ENCODE peak calls at places on chromosomes 7 and 10, in four cellular contexts. J is A549, X is lung, O is right atrium auricular region. I is an unnamed sample.

GRCh38 chr7:95367606-95368005 is 28.6 kb downstream of the PON3 start:
- DNase-seq in X (peak), J (no peak), O (no peak), I (peak)

GRCh38 chr7:8389898-8390642 is 43.3 kb upstream of the NXPH1 start:
- DNase-seq in X (no peak), J (peak), O (no peak), I (no peak)

GRCh38 chr10:89946106-89946505 is 244.7 kb downstream of the KIF20B start:
- DNase-seq in O (no peak), J (no peak), X (no peak), I (no peak)

GRCh38 chr7:80428161-80429054 is 83.5 kb downstream of the GNAT3 start:
- DNase-seq in O (no peak), J (peak), X (no peak), I (no peak)

GRCh38 chr10:126129026-126129425 is 232.7 kb downstream of the FANK1 start:
- DNase-seq in J (no peak), X (no peak), O (no peak), I (no peak)

GRCh38 chr10:80443531-80443974 is 10.6 kb upstream of the TSPAN14 start:
- DNase-seq in O (no peak), X (no peak), J (no peak), I (no peak)

GRCh38 chr7:157495177-157495553 is 158.4 kb downstream of the DNAJB6 start:
- DNase-seq in X (no peak), O (peak), J (no peak), I (no peak)

GRCh38 chr7:73741600-73741999 is 3.0 kb upstream of the ABHD11 start:
- DNase-seq in J (no peak), O (no peak), X (no peak), I (no peak)

GRCh38 chr7:79489371-79489770 is 35.9 kb upstream of the MAGI2 start:
- DNase-seq in O (no peak), J (no peak), X (no peak), I (no peak)

GRCh38 chr10:8052344-8052969 is 2.0 kb upstream of the GATA3 start:
- DNase-seq in X (no peak), J (no peak), O (no peak), I (no peak)

GRCh38 chr10:8054498-8055407 is at the start of gene GATA3:
- DNase-seq in J (peak), O (peak), X (no peak), I (peak)

GRCh38 chr10:8054243-8054497 is 318 bp upstream of the GATA3 start:
- DNase-seq in J (peak), O (no peak), X (no peak), I (no peak)

GRCh38 chr10:8052970-8053445 is 1.5 kb upstream of the GATA3 start:
- DNase-seq in J (no peak), O (no peak), X (no peak), I (no peak)

DNA sequence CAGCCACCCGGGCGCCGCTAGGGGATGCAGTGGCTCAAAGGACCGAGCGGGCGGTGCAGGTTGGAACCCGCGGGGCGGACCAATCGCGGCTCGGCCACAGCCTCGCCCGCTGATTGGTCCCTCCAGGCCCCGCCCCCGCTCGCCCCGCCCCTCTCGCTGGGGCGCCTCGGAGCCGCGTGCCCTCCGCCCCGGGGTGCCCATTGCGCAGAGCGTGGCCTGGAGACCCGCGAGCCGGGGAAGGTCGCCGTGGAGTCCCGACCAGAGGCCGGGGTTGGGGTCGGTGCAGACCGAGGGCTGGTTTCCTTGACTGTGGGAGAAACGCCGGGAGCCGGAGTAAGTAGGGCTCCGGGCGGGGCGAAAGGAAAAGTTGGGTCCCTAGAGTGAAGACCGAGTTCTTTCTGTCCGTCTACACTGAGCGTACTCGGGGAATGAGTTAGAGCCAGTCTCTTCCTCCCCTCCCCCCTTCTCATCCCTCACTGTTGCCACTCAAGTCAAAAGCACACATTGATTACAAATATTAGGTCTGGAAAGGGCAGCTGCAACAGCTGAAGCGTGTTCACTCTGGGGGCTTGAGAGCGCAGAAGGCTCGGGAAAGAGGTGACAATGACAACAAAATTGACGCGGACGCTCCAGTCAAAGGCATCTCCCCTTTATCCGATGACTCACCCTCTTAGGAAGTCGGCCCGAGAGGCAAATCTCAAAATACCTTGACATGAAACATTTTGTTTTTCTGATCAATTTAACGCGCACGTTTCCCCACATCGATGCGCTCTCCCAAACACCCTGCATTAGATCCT is 844 bp upstream of the GATA3 start:
- DNase-seq in O (peak), J (peak), X (peak), I (peak)
- H3K27ac ChIP-seq in O (peak), J (peak), X (no peak), I (peak)

GRCh38 chr7:1533569-1534329 is 3.2 kb downstream of the MAFK start:
- DNase-seq in O (peak), X (no peak), J (peak), I (peak)

GRCh38 chr7:1531979-1532455 is 1.5 kb downstream of the MAFK start:
- DNase-seq in O (no peak), J (no peak), X (no peak), I (no peak)

GRCh38 chr7:1532456-1533254 is 2.2 kb downstream of the MAFK start:
- DNase-seq in J (peak), X (peak), O (peak), I (peak)

GRCh38 chr7:1534330-1535099 is 4.0 kb downstream of the MAFK start:
- DNase-seq in X (no peak), J (no peak), O (peak), I (no peak)

GRCh38 chr7:1533255-1533568 is 2.7 kb downstream of the MAFK start:
- DNase-seq in J (no peak), X (no peak), O (no peak), I (no peak)
- H3K27ac ChIP-seq in J (peak), X (peak), O (peak), I (peak)

DNA sequence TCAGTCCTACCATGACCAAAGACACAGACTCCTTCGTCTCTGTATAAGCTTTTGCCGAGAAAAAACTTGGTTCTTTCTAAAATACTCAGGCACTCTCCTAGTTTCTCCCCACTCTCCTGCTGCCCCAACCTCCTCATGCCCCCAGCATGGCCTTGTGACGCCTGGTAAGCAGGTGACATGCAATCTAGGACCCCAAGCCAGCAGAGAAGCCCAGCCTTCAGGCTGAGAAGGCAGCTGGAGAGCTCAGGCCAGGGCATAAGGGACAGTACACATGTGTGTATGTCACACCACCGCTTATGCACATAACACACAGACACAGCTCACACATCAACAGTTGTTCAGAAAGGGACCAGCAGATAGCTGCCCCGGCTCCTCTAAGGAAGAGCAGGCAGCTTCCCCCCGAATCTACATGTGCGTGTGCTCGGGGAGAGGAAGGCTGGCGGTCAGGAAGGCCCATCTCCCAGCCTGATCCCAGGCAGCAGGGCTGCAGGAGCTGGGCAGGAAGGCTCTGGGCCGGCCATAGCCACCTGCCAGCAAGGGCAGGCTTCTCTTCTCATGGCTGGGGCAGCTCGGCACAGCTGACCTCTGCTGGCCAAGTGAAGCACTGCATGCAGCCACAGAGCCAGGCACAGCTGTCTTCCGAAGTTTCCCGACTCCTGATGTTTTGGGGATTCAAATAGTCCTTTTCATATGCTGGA is 8.5 kb downstream of the DDX56 start:
- DNase-seq in X (peak), O (peak), J (peak), I (no peak)
- H3K27ac ChIP-seq in X (no peak), O (no peak), J (no peak), I (no peak)

DNA sequence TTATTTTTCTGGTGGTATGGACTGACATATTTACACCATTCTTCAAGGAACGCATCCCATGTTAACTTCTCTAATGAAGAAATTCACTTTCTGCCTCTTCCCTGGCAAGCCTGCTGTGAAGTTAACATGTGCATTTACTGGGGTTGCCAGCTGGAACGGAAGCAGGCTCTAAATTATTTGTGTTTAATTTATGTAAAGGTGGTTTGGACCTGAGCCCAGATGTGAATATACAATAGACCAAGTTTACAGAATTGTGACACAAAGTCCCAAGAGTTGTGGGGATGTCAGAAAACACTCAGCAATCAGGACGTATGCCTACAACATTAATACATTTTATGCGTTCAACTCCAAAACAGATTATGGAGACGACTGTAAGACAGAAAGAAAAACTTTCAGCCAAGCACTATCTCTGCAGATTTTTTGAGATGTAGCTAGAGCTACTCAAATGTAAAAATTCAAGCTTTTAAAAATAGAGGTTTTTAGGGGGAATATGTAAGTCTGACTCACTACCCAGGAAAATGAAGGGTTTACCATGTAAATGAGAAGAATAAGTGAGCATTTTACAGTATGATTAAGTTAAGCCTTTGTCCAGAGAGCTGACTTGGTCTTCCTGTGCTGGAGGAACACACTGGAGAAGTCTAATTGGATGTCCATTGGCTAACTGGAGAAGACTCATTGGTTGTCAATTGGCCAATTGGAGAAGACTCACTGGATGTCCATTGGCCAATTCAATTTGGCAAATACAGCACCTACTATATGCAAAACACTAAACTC is 19.5 kb downstream of the NRP1 start:
- DNase-seq in X (no peak), J (no peak), O (no peak), I (no peak)
- H3K27ac ChIP-seq in X (peak), J (peak), O (no peak), I (peak)

GRCh38 chr7:88226886-88227516 is 7.2 kb upstream of the SRI start:
- DNase-seq in X (peak), J (peak), O (no peak), I (peak)
- H3K27ac ChIP-seq in X (no peak), J (peak), O (no peak), I (peak)

DNA sequence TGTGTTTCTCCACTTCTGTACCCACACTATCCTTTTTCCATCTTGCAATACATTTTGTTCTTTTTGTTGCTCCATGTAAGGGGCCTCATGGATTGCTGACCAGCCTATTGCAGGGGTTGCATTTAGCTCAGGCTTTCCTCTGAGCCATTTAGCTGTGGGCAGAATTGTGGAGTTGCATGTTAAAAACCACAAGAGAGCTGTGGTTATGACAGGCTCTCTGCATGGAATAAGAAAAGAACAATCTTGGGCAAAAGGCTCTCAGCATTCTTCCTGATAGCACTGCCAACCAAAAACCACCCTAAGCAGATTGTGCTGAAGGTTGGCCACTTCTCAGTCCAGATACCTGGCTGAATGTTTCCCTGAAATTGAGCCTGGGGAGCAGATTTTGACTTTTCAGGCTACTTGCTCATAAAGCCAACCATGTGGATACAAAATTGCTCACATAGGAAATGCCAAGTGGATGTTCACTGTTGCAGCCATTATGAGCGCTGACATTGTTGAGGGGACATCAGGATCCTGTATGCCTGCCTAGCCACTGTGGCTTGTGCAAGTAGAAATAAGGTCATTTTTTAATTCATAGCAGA is 695.3 kb downstream of the LRMDA start:
- DNase-seq in J (no peak), O (no peak), X (no peak), I (no peak)
- H3K27ac ChIP-seq in J (no peak), O (no peak), X (no peak), I (no peak)

DNA sequence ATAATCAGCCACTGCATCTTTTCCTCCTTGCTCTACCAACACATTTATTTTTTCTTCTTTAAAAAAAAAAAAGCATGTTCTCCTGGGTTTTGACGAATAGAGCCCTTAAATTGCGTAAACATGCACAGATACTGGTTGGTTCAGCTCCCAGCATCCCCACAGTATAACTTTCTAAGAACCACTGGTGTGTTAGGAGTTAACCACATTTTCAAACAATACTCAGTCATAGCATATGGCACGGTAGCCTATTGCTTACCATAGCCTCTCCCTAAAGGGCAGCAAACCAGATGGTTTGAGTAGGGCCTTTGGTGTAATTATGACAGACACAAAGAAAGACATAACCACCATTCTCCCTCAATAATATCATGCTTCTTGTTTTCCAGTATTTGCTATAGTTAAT is 145.0 kb downstream of the LRRC4 start:
- DNase-seq in X (no peak), O (no peak), J (no peak), I (no peak)
- H3K27ac ChIP-seq in X (no peak), O (peak), J (no peak), I (no peak)

DNA sequence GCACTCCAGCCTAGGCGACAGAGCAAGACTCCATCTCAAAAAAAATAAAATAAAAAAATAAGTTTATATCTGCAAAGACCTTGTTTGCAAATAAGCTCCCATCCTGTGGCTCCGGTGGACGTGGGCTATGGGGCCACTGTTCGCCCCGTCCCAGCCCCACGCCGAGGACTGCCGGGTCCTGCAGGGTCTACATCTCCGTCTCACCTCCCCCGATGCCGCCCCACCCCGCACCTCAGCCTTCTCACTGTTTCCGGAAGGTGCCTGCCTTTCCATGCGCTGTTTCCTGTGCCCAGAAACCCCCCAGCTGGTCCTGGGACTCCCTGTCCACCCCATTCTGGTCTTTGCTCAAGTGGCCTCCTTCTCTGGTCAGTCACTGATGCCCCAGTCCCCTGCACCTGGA is 5.0 kb upstream of the INTS1 start:
- DNase-seq in X (no peak), J (no peak), O (no peak), I (no peak)
- H3K27ac ChIP-seq in X (no peak), J (peak), O (no peak), I (no peak)

DNA sequence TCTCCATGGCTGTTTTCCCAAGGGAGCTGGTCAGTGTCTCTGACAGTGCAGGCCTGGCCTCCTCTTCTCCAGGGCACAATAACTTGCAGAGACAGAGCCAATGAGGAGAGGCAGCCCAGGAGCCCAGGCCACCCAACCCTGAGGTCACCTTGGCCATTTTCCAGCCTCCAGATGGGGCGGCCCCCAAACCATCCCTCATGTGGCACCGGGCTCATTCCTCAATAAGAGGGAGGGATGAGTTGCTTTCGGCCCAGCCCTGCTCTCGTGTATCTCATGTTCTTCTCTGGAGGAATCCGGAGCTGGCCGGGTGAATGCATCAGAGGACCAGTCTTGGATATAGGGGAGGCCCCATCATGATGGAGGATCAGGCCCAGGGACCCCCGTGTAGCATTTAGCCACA is 98.9 kb downstream of the C10orf105 start:
- DNase-seq in X (no peak), J (no peak), O (no peak), I (no peak)
- H3K27ac ChIP-seq in X (no peak), J (no peak), O (no peak), I (no peak)

GRCh38 chr7:3393862-3394261 is 92.8 kb downstream of the SDK1 start:
- DNase-seq in J (no peak), O (no peak), X (no peak), I (no peak)
- H3K27ac ChIP-seq in J (no peak), O (no peak), X (no peak), I (no peak)

I was measured in epithelial cell of prostate.